ENCODE peak calls at places on chromosomes 6 and 20, in eight cellular contexts. One of them, this sample, is unnamed.

GRCh38 chr20:32528291-32528891 is 56.7 kb downstream of the NOL4L start:
- DNase-seq in PC-9: no peak
- DNase-seq in IMR-90: no peak
- DNase-seq in lower lobe of right lung: peak; percentile 50
- DNase-seq in choroid plexus epithelial cell: no peak
- DNase-seq in uterus: no peak
- DNase-seq in CD4-positive, alpha-beta T cell: peak; percentile 35
- DNase-seq in ascending aorta: no peak
- DNase-seq in this sample: no peak

GRCh38 chr20:45012682-45013302 is 46.5 kb downstream of the STK4 start:
- DNase-seq in PC-9: peak; percentile 82
- DNase-seq in IMR-90: peak; percentile 57
- DNase-seq in lower lobe of right lung: no peak
- DNase-seq in choroid plexus epithelial cell: peak; percentile 78
- DNase-seq in uterus: no peak
- DNase-seq in CD4-positive, alpha-beta T cell: no peak
- DNase-seq in ascending aorta: no peak
- DNase-seq in this sample: no peak

GRCh38 chr6:26315274-26315673 is 49.7 kb upstream of the BTN3A2 start:
- DNase-seq in PC-9: no peak
- DNase-seq in IMR-90: no peak
- DNase-seq in lower lobe of right lung: no peak
- DNase-seq in choroid plexus epithelial cell: no peak
- DNase-seq in uterus: no peak
- DNase-seq in CD4-positive, alpha-beta T cell: no peak
- DNase-seq in ascending aorta: no peak
- DNase-seq in this sample: no peak

GRCh38 chr6:125957845-125958244 is 1.3 kb downstream of the HINT3 start:
- DNase-seq in PC-9: no peak
- DNase-seq in IMR-90: peak; percentile 65
- DNase-seq in lower lobe of right lung: no peak
- DNase-seq in choroid plexus epithelial cell: peak; percentile 78
- DNase-seq in uterus: no peak
- DNase-seq in CD4-positive, alpha-beta T cell: no peak
- DNase-seq in ascending aorta: no peak
- DNase-seq in this sample: no peak

GRCh38 chr20:8172191-8172590 is 40.1 kb downstream of the PLCB1 start:
- DNase-seq in PC-9: no peak
- DNase-seq in IMR-90: no peak
- DNase-seq in lower lobe of right lung: no peak
- DNase-seq in choroid plexus epithelial cell: no peak
- DNase-seq in uterus: no peak
- DNase-seq in CD4-positive, alpha-beta T cell: no peak
- DNase-seq in ascending aorta: no peak
- DNase-seq in this sample: no peak

GRCh38 chr6:143744593-143745151 is 66.9 kb downstream of the PHACTR2 start:
- DNase-seq in PC-9: peak; percentile 43
- DNase-seq in IMR-90: peak; percentile 18
- DNase-seq in lower lobe of right lung: no peak
- DNase-seq in choroid plexus epithelial cell: no peak
- DNase-seq in uterus: no peak
- DNase-seq in CD4-positive, alpha-beta T cell: no peak
- DNase-seq in ascending aorta: no peak
- DNase-seq in this sample: no peak

GRCh38 chr6:142279350-142280180 is 22.2 kb upstream of the ADGRG6 start:
- DNase-seq in PC-9: no peak
- DNase-seq in IMR-90: peak; percentile 37
- DNase-seq in lower lobe of right lung: no peak
- DNase-seq in choroid plexus epithelial cell: peak; percentile 67
- DNase-seq in uterus: no peak
- DNase-seq in CD4-positive, alpha-beta T cell: no peak
- DNase-seq in ascending aorta: no peak
- DNase-seq in this sample: no peak

GRCh38 chr20:36818831-36819230 is 45.3 kb upstream of the DSN1 start:
- DNase-seq in PC-9: no peak
- DNase-seq in IMR-90: no peak
- DNase-seq in lower lobe of right lung: no peak
- DNase-seq in choroid plexus epithelial cell: no peak
- DNase-seq in uterus: no peak
- DNase-seq in CD4-positive, alpha-beta T cell: no peak
- DNase-seq in ascending aorta: no peak
- DNase-seq in this sample: no peak

GRCh38 chr20:51354769-51355319 is 187.7 kb downstream of the NFATC2 start:
- DNase-seq in PC-9: no peak
- DNase-seq in IMR-90: peak; percentile 84
- DNase-seq in lower lobe of right lung: no peak
- DNase-seq in choroid plexus epithelial cell: peak; percentile 45
- DNase-seq in uterus: no peak
- DNase-seq in CD4-positive, alpha-beta T cell: no peak
- DNase-seq in ascending aorta: no peak
- DNase-seq in this sample: no peak

GRCh38 chr20:44552950-44553908 is 29.1 kb upstream of the PKIG start:
- DNase-seq in PC-9: peak; percentile 16
- DNase-seq in IMR-90: peak; percentile 94
- DNase-seq in lower lobe of right lung: no peak
- DNase-seq in choroid plexus epithelial cell: peak; percentile 89
- DNase-seq in uterus: no peak
- DNase-seq in CD4-positive, alpha-beta T cell: no peak
- DNase-seq in ascending aorta: no peak
- DNase-seq in this sample: peak; percentile 57

GRCh38 chr20:14235355-14235754 is 102.1 kb downstream of the FLRT3 start:
- DNase-seq in PC-9: no peak
- DNase-seq in IMR-90: peak; percentile 84
- DNase-seq in lower lobe of right lung: no peak
- DNase-seq in choroid plexus epithelial cell: peak; percentile 86
- DNase-seq in uterus: no peak
- DNase-seq in CD4-positive, alpha-beta T cell: no peak
- DNase-seq in ascending aorta: no peak
- DNase-seq in this sample: peak; percentile 4

GRCh38 chr6:33406161-33406560 is 4.7 kb upstream of the PHF1 start:
- DNase-seq in PC-9: no peak
- DNase-seq in IMR-90: no peak
- DNase-seq in lower lobe of right lung: no peak
- DNase-seq in choroid plexus epithelial cell: no peak
- DNase-seq in uterus: no peak
- DNase-seq in CD4-positive, alpha-beta T cell: no peak
- DNase-seq in ascending aorta: no peak
- DNase-seq in this sample: no peak

GRCh38 chr6:33410050-33410710 is 634 bp upstream of the PHF1 start:
- DNase-seq in PC-9: peak; percentile 99
- DNase-seq in IMR-90: peak; percentile 97
- DNase-seq in lower lobe of right lung: peak; percentile 99
- DNase-seq in choroid plexus epithelial cell: peak; percentile 99
- DNase-seq in uterus: peak; percentile 97
- DNase-seq in CD4-positive, alpha-beta T cell: peak; percentile 98
- DNase-seq in ascending aorta: peak; percentile 89
- DNase-seq in this sample: peak; percentile 78

GRCh38 chr6:33405541-33405940 is 5.3 kb upstream of the PHF1 start:
- DNase-seq in PC-9: no peak
- DNase-seq in IMR-90: no peak
- DNase-seq in lower lobe of right lung: no peak
- DNase-seq in choroid plexus epithelial cell: no peak
- DNase-seq in uterus: no peak
- DNase-seq in CD4-positive, alpha-beta T cell: no peak
- DNase-seq in ascending aorta: no peak
- DNase-seq in this sample: no peak

GRCh38 chr6:33404884-33405283 is 5.9 kb upstream of the PHF1 start:
- DNase-seq in PC-9: no peak
- DNase-seq in IMR-90: no peak
- DNase-seq in lower lobe of right lung: no peak
- DNase-seq in choroid plexus epithelial cell: no peak
- DNase-seq in uterus: no peak
- DNase-seq in CD4-positive, alpha-beta T cell: no peak
- DNase-seq in ascending aorta: no peak
- DNase-seq in this sample: no peak

GRCh38 chr6:33407132-33407718 is 3.6 kb upstream of the PHF1 start:
- DNase-seq in PC-9: no peak
- DNase-seq in IMR-90: peak; percentile 69
- DNase-seq in lower lobe of right lung: no peak
- DNase-seq in choroid plexus epithelial cell: peak; percentile 86
- DNase-seq in uterus: no peak
- DNase-seq in CD4-positive, alpha-beta T cell: no peak
- DNase-seq in ascending aorta: no peak
- DNase-seq in this sample: peak; percentile 39
- TF ChIP-seq CTCF in PC-9: peak; percentile 56
- TF ChIP-seq CTCF in IMR-90: peak; percentile 53
- TF ChIP-seq CTCF in lower lobe of right lung: no peak
- TF ChIP-seq CTCF in choroid plexus epithelial cell: peak; percentile 57
- TF ChIP-seq CTCF in uterus: no peak
- TF ChIP-seq CTCF in CD4-positive, alpha-beta T cell: no peak
- TF ChIP-seq CTCF in ascending aorta: no peak
- TF ChIP-seq CTCF in this sample: peak; percentile 41

DNA sequence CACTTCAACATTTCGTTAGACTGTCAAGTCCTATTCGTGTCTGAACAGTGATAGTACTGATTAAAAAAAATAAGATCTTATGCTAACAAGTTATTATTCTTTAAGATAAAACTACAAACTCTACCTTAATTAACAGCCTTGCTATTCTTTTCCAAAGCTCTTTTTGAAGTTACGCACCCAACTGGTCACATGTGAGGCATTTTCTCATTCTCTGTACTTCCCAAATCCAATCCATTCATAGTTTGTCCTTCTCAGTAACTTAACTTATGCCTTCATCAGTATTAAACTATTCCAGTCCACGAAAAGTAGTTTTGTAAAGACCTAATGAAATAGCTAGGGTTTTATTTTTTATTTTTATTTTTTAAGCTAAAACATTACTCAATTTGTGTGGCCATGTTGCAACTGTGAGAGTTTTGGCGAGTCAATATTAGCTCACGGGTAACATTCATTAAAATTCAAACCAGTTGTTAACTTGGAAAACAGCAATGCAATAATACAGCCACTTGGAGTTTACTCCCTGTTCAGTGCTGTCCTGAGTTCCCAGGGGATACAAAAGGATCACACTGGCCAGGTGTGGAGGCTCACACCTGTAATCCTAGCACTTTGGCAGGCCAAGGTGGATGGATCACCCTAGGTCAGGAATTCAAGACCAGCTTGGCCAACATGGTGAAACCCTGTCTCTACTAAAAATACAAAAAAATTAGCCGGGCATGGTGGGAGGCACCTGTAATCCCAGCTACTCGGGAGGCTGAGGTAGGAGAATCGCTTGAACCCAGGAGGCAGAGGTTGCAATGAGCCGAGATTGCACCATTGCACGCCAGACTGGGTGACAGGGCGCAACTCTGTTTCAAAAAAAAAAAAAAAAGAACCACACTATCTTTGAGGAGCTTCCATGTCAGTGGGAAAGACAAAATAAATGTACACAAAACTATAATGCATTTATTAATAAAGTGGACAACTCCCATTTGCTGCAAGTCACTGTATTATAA is 27.9 kb upstream of the EEF1A1 start:
- DNase-seq in PC-9: no peak
- DNase-seq in IMR-90: no peak
- DNase-seq in lower lobe of right lung: no peak
- DNase-seq in choroid plexus epithelial cell: no peak
- DNase-seq in uterus: no peak
- DNase-seq in CD4-positive, alpha-beta T cell: no peak
- DNase-seq in ascending aorta: no peak
- DNase-seq in this sample: no peak
- TF ChIP-seq CTCF in PC-9: no peak
- TF ChIP-seq CTCF in IMR-90: no peak
- TF ChIP-seq CTCF in lower lobe of right lung: no peak
- TF ChIP-seq CTCF in choroid plexus epithelial cell: no peak
- TF ChIP-seq CTCF in uterus: no peak
- TF ChIP-seq CTCF in CD4-positive, alpha-beta T cell: no peak
- TF ChIP-seq CTCF in ascending aorta: no peak
- TF ChIP-seq CTCF in this sample: no peak

GRCh38 chr6:99614430-99615161 is 8.0 kb downstream of the PRDM13 start:
- DNase-seq in PC-9: no peak
- DNase-seq in IMR-90: no peak
- DNase-seq in lower lobe of right lung: peak; percentile 51
- DNase-seq in choroid plexus epithelial cell: no peak
- DNase-seq in uterus: no peak
- DNase-seq in CD4-positive, alpha-beta T cell: no peak
- DNase-seq in ascending aorta: no peak
- DNase-seq in this sample: no peak
- TF ChIP-seq CTCF in PC-9: no peak
- TF ChIP-seq CTCF in IMR-90: no peak
- TF ChIP-seq CTCF in lower lobe of right lung: no peak
- TF ChIP-seq CTCF in choroid plexus epithelial cell: no peak
- TF ChIP-seq CTCF in uterus: no peak
- TF ChIP-seq CTCF in CD4-positive, alpha-beta T cell: no peak
- TF ChIP-seq CTCF in ascending aorta: no peak
- TF ChIP-seq CTCF in this sample: no peak

DNA sequence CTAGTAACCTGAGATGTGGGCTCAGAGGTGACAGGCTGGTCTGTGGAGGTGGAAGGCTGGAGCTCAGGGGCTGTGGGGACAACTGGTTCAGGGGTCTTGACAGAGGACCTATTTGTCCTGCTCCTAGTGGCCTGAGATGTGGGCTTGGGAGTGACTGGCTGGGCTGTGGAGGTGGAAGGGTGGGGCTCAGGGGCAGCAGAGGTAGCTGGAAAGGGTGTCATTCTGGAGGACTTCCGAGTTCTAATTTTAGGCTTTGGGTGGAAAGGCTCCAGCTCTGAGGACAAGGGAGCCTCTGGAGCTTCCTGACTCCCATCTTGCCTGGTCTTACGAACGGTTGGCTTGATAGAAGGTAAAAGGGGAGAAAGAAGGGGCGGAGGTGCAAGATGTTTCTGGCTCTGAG is 11.5 kb downstream of the MDC1 start:
- DNase-seq in PC-9: no peak
- DNase-seq in IMR-90: no peak
- DNase-seq in lower lobe of right lung: peak; percentile 8
- DNase-seq in choroid plexus epithelial cell: no peak
- DNase-seq in uterus: no peak
- DNase-seq in CD4-positive, alpha-beta T cell: no peak
- DNase-seq in ascending aorta: no peak
- DNase-seq in this sample: no peak
- TF ChIP-seq CTCF in PC-9: no peak
- TF ChIP-seq CTCF in IMR-90: no peak
- TF ChIP-seq CTCF in lower lobe of right lung: no peak
- TF ChIP-seq CTCF in choroid plexus epithelial cell: no peak
- TF ChIP-seq CTCF in uterus: no peak
- TF ChIP-seq CTCF in CD4-positive, alpha-beta T cell: no peak
- TF ChIP-seq CTCF in ascending aorta: no peak
- TF ChIP-seq CTCF in this sample: no peak

DNA sequence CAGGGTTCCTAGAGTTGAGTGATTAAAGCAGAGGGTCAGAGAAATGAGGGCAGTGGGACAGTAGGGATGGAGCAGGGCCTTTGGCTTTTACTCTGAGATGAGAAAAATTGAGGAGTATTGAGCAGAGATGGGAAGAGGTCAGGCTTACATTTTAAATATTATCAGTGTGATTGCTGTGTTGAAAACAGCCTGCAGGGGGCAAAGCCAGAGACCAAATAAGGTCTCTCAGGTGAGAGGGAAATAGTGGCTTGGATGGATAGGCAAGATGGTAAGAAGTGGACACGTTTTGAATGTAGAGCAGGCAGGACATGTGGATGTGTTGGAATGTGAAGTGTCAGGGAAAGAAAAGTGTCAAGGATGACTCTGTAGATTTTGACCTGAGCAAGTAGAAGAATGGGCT is 105.0 kb upstream of the MAP3K7 start:
- DNase-seq in PC-9: no peak
- DNase-seq in IMR-90: no peak
- DNase-seq in lower lobe of right lung: no peak
- DNase-seq in choroid plexus epithelial cell: no peak
- DNase-seq in uterus: no peak
- DNase-seq in CD4-positive, alpha-beta T cell: no peak
- DNase-seq in ascending aorta: no peak
- DNase-seq in this sample: no peak
- TF ChIP-seq CTCF in PC-9: peak; percentile 32
- TF ChIP-seq CTCF in IMR-90: no peak
- TF ChIP-seq CTCF in lower lobe of right lung: no peak
- TF ChIP-seq CTCF in choroid plexus epithelial cell: no peak
- TF ChIP-seq CTCF in uterus: no peak
- TF ChIP-seq CTCF in CD4-positive, alpha-beta T cell: no peak
- TF ChIP-seq CTCF in ascending aorta: no peak
- TF ChIP-seq CTCF in this sample: peak; percentile 9

This sample was measured in AG09309.